ENCODE peak calls at places on chromosome 3, in four cellular contexts. One of them, this sample, is unnamed.

GRCh38 chr3:148714521-148714920 is 16.8 kb downstream of the AGTR1 start:
- DNase-seq in SK-N-SH: no peak
- DNase-seq in HCT116: no peak
- DNase-seq in A549: no peak
- DNase-seq in this sample: no peak

GRCh38 chr3:31265646-31266423 is 266.9 kb upstream of the STT3B start:
- DNase-seq in SK-N-SH: no peak
- DNase-seq in HCT116: no peak
- DNase-seq in A549: no peak
- DNase-seq in this sample: peak

GRCh38 chr3:4376499-4376898 is 73.3 kb downstream of the SETMAR start:
- DNase-seq in SK-N-SH: no peak
- DNase-seq in HCT116: no peak
- DNase-seq in A549: no peak
- DNase-seq in this sample: no peak

GRCh38 chr3:120089089-120089488 is 5.2 kb downstream of the GSK3B start:
- DNase-seq in SK-N-SH: no peak
- DNase-seq in HCT116: no peak
- DNase-seq in A549: no peak
- DNase-seq in this sample: no peak

GRCh38 chr3:99529265-99529664 is 109.1 kb upstream of the COL8A1 start:
- DNase-seq in SK-N-SH: no peak
- DNase-seq in HCT116: no peak
- DNase-seq in A549: no peak
- DNase-seq in this sample: no peak

GRCh38 chr3:64489361-64490044 is 198.3 kb downstream of the ADAMTS9 start:
- DNase-seq in SK-N-SH: no peak
- DNase-seq in HCT116: no peak
- DNase-seq in A549: no peak
- DNase-seq in this sample: peak

GRCh38 chr3:130242850-130243569 is 102.5 kb upstream of the COL6A5 start:
- DNase-seq in SK-N-SH: no peak
- DNase-seq in HCT116: no peak
- DNase-seq in A549: no peak
- DNase-seq in this sample: no peak

GRCh38 chr3:71510485-71510884 is 73.0 kb downstream of the FOXP1 start:
- DNase-seq in SK-N-SH: no peak
- DNase-seq in HCT116: no peak
- DNase-seq in A549: peak
- DNase-seq in this sample: no peak

GRCh38 chr3:42493126-42493797 is 9.2 kb upstream of the VIPR1 start:
- DNase-seq in SK-N-SH: no peak
- DNase-seq in HCT116: no peak
- DNase-seq in A549: no peak
- DNase-seq in this sample: no peak

GRCh38 chr3:108493862-108494261 is 16.5 kb downstream of the MYH15 start:
- DNase-seq in SK-N-SH: peak
- DNase-seq in HCT116: peak
- DNase-seq in A549: peak
- DNase-seq in this sample: peak

GRCh38 chr3:145820175-145820574 is 340.8 kb downstream of the PLOD2 start:
- DNase-seq in SK-N-SH: no peak
- DNase-seq in HCT116: no peak
- DNase-seq in A549: no peak
- DNase-seq in this sample: no peak

GRCh38 chr3:64289622-64290021 is 64.4 kb upstream of the PRICKLE2 start:
- DNase-seq in SK-N-SH: no peak
- DNase-seq in HCT116: no peak
- DNase-seq in A549: no peak
- DNase-seq in this sample: no peak

GRCh38 chr3:129218742-129219141 is 30.7 kb upstream of the COPG1 start:
- DNase-seq in SK-N-SH: no peak
- DNase-seq in HCT116: no peak
- DNase-seq in A549: no peak
- DNase-seq in this sample: no peak

GRCh38 chr3:71369733-71370391 is 213.7 kb downstream of the FOXP1 start:
- DNase-seq in SK-N-SH: no peak
- DNase-seq in HCT116: no peak
- DNase-seq in A549: no peak
- DNase-seq in this sample: no peak

GRCh38 chr3:136343873-136344281 is 93.7 kb downstream of the PCCB start:
- DNase-seq in SK-N-SH: peak
- DNase-seq in HCT116: no peak
- DNase-seq in A549: peak
- DNase-seq in this sample: no peak

GRCh38 chr3:129313415-129313982 is 34.8 kb downstream of the HMCES start:
- DNase-seq in SK-N-SH: no peak
- DNase-seq in HCT116: no peak
- DNase-seq in A549: no peak
- DNase-seq in this sample: no peak

GRCh38 chr3:48984648-48985047 is 5.4 kb upstream of the P4HTM start:
- DNase-seq in SK-N-SH: no peak
- DNase-seq in HCT116: no peak
- DNase-seq in A549: no peak
- DNase-seq in this sample: no peak

GRCh38 chr3:59812778-59813558 is 763.1 kb upstream of the CFAP20DC start:
- DNase-seq in SK-N-SH: no peak
- DNase-seq in HCT116: no peak
- DNase-seq in A549: no peak
- DNase-seq in this sample: peak

GRCh38 chr3:39808467-39809180 is 785 bp upstream of the MYRIP start:
- DNase-seq in SK-N-SH: peak
- DNase-seq in HCT116: no peak
- DNase-seq in A549: no peak
- DNase-seq in this sample: peak

GRCh38 chr3:35777065-35777464 is 137.7 kb downstream of the ARPP21 start:
- DNase-seq in SK-N-SH: no peak
- DNase-seq in HCT116: no peak
- DNase-seq in A549: no peak
- DNase-seq in this sample: no peak

GRCh38 chr3:95217661-95218060 is 1154.8 kb downstream of the NSUN3 start:
- DNase-seq in SK-N-SH: no peak
- DNase-seq in HCT116: no peak
- DNase-seq in A549: no peak
- DNase-seq in this sample: no peak

GRCh38 chr3:174408310-174408709 is 450.8 kb upstream of the NAALADL2 start:
- DNase-seq in SK-N-SH: no peak
- DNase-seq in HCT116: no peak
- DNase-seq in A549: peak
- DNase-seq in this sample: no peak

GRCh38 chr3:129577925-129578742 is 28.3 kb downstream of the PLXND1 start:
- DNase-seq in SK-N-SH: no peak
- DNase-seq in HCT116: no peak
- DNase-seq in A549: no peak
- DNase-seq in this sample: no peak

GRCh38 chr3:71211083-71211482 is 372.4 kb downstream of the FOXP1 start:
- DNase-seq in SK-N-SH: no peak
- DNase-seq in HCT116: no peak
- DNase-seq in A549: no peak
- DNase-seq in this sample: no peak

GRCh38 chr3:8730641-8731040 is 3.0 kb upstream of the CAV3 start:
- DNase-seq in SK-N-SH: no peak
- DNase-seq in HCT116: no peak
- DNase-seq in A549: no peak
- DNase-seq in this sample: no peak

GRCh38 chr3:197501879-197502620 is 53.7 kb downstream of the BDH1 start:
- DNase-seq in SK-N-SH: peak
- DNase-seq in HCT116: no peak
- DNase-seq in A549: no peak
- DNase-seq in this sample: peak

GRCh38 chr3:171874251-171874679 is 31.1 kb downstream of the TMEM212 start:
- DNase-seq in SK-N-SH: no peak
- DNase-seq in HCT116: no peak
- DNase-seq in A549: peak
- DNase-seq in this sample: peak

GRCh38 chr3:23806322-23807160 is 786 bp downstream of the UBE2E1 start:
- DNase-seq in SK-N-SH: peak
- DNase-seq in HCT116: no peak
- DNase-seq in A549: peak
- DNase-seq in this sample: peak

GRCh38 chr3:77421916-77422315 is 382.0 kb downstream of the ROBO2 start:
- DNase-seq in SK-N-SH: no peak
- DNase-seq in HCT116: no peak
- DNase-seq in A549: no peak
- DNase-seq in this sample: no peak

GRCh38 chr3:32577621-32578556 is 7.2 kb upstream of the DYNC1LI1 start:
- DNase-seq in SK-N-SH: no peak
- DNase-seq in HCT116: no peak
- DNase-seq in A549: no peak
- DNase-seq in this sample: no peak

GRCh38 chr3:127442551-127442950 is 148.0 kb downstream of the TPRA1 start:
- DNase-seq in SK-N-SH: no peak
- DNase-seq in HCT116: no peak
- DNase-seq in A549: no peak
- DNase-seq in this sample: no peak

GRCh38 chr3:115912372-115912771 is 289.1 kb downstream of the GAP43 start:
- DNase-seq in SK-N-SH: no peak
- DNase-seq in HCT116: no peak
- DNase-seq in A549: no peak
- DNase-seq in this sample: no peak

GRCh38 chr3:157819826-157820517 is 286.2 kb downstream of the SHOX2 start:
- DNase-seq in SK-N-SH: no peak
- DNase-seq in HCT116: no peak
- DNase-seq in A549: no peak
- DNase-seq in this sample: peak

GRCh38 chr3:12886106-12886679 is 44.8 kb upstream of the RPL32 start:
- DNase-seq in SK-N-SH: no peak
- DNase-seq in HCT116: no peak
- DNase-seq in A549: no peak
- DNase-seq in this sample: no peak

GRCh38 chr3:47476330-47476626 is 537 bp upstream of the SCAP start:
- DNase-seq in SK-N-SH: no peak
- DNase-seq in HCT116: no peak
- DNase-seq in A549: no peak
- DNase-seq in this sample: no peak

DNA sequence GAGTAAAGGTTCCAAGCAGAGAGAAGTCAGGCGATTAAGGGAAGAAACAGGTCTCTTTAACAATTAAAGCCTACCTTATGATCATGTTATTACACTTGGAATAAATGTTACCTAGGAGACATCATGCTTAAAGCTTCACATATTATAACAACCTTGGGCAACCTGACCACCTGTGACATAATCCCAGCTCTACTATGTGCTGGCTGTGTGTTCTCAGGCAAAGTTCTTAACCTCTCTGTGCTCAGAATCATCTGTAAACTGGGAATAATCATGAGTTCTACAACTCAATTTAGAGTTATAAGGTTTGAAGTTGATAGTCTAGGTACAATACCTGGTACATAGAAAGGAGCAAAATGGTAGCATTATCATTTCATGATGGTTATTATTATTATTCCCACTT is 159.3 kb downstream of the MAGI1 start:
- DNase-seq in SK-N-SH: no peak
- DNase-seq in HCT116: no peak
- DNase-seq in A549: no peak
- DNase-seq in this sample: no peak
- H3K4me2 ChIP-seq in SK-N-SH: no peak
- H3K4me2 ChIP-seq in HCT116: no peak
- H3K4me2 ChIP-seq in A549: no peak
- H3K4me2 ChIP-seq in this sample: peak

DNA sequence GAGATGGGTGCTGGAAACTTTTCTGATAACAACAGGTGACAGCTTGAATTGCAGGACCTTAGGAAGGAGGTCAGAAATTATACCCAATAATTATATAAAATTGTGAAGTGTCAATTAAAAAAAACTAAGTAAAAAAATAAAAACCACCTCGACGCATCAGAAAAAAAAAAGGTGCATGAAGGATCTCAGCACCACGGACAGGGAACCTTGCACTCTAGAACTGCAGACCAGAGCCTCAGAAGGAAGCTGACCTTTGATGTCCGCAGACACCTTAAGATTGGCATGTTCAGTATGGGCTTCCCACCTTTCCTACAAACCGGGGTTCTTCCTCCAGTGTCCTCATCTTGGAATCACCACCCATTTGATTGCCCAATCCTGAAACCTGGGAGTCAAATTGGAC is 60.9 kb downstream of the SCN10A start:
- DNase-seq in SK-N-SH: no peak
- DNase-seq in HCT116: no peak
- DNase-seq in A549: no peak
- DNase-seq in this sample: peak
- TF ChIP-seq REST in SK-N-SH: peak
- TF ChIP-seq REST in HCT116: peak
- TF ChIP-seq REST in A549: peak
- TF ChIP-seq REST in this sample: peak

DNA sequence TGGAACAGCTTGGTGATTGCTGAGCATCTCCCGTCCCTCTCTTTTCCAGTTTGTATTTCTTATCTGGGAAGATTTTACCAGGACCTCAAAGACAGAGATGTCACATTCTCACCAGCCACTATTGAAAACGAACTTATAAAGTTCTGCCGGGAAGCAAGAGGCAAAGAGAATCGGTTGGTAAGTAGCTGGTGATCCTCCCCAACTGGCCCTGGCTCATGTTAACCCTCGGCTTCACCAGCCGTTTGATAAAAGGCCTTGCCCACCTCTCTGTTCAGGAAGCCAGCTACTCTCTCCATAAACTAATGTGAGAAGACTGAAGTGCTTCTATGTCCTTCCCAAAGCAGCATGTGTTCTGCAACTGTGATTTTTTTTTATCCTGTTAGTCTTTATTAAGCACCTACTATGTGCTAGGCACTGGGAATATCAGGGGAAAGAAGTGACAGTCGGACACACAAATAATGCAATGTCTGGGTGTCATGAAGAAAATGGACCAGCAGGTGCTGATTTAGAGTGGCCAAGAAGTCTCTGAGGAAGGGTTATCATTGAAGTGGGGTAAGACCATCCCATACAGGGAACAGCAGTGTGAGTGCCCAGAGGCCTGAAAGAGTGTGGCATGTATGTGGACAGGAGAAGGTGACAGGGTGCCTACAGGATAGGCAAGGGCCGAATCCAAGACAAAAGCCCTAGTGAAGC is 1.2 kb downstream of the MANF start:
- DNase-seq in SK-N-SH: no peak
- DNase-seq in HCT116: no peak
- DNase-seq in A549: no peak
- DNase-seq in this sample: no peak
- H3K4me3 ChIP-seq in SK-N-SH: peak
- H3K4me3 ChIP-seq in HCT116: peak
- H3K4me3 ChIP-seq in A549: peak
- H3K4me3 ChIP-seq in this sample: peak

GRCh38 chr3:189995129-189995528 is 125.6 kb downstream of the P3H2 start:
- DNase-seq in SK-N-SH: no peak
- DNase-seq in HCT116: no peak
- DNase-seq in A549: no peak
- DNase-seq in this sample: peak
- H3K4me2 ChIP-seq in SK-N-SH: no peak
- H3K4me2 ChIP-seq in HCT116: no peak
- H3K4me2 ChIP-seq in A549: peak
- H3K4me2 ChIP-seq in this sample: no peak

GRCh38 chr3:9912294-9912935 is 4.5 kb upstream of the IL17RC start:
- DNase-seq in SK-N-SH: no peak
- DNase-seq in HCT116: no peak
- DNase-seq in A549: no peak
- DNase-seq in this sample: no peak
- TF ChIP-seq REST in SK-N-SH: no peak
- TF ChIP-seq REST in HCT116: no peak
- TF ChIP-seq REST in A549: no peak
- TF ChIP-seq REST in this sample: no peak

GRCh38 chr3:17969244-17969643 is 226.8 kb upstream of the TBC1D5 start:
- DNase-seq in SK-N-SH: no peak
- DNase-seq in HCT116: no peak
- DNase-seq in A549: no peak
- DNase-seq in this sample: no peak
- H3K4me3 ChIP-seq in SK-N-SH: no peak
- H3K4me3 ChIP-seq in HCT116: no peak
- H3K4me3 ChIP-seq in A549: no peak
- H3K4me3 ChIP-seq in this sample: no peak